ENCODE peak calls at places on chromosomes 13 and 19, in ten cellular contexts. R is left ventricle myocardium inferior, F is ovary, Q is ascending aorta, O is epithelial cell of prostate, D is HepG2, H is A549, S is neural progenitor cell, W is mesenchymal stem cell, U is gastrocnemius medialis. N is an unnamed sample.

GRCh38 chr13:79987323-79987722 is 353.6 kb downstream of the SPRY2 start:
- DNase-seq in R (no peak), F (no peak), Q (no peak), O (peak; percentile 78), D (no peak), H (no peak), S (no peak), W (no peak), U (no peak), N (no peak)

GRCh38 chr19:33235269-33235995 is 9.8 kb upstream of the SLC7A10 start:
- DNase-seq in R (peak; percentile 81), F (peak; percentile 79), Q (no peak), O (no peak), D (peak; percentile 78), H (peak; percentile 88), S (peak; percentile 92), W (peak; percentile 69), U (peak; percentile 63), N (peak; percentile 83)

GRCh38 chr19:30240904-30241695 is 131.1 kb upstream of the ZNF536 start:
- DNase-seq in R (no peak), F (no peak), Q (no peak), O (no peak), D (no peak), H (no peak), S (no peak), W (no peak), U (no peak), N (no peak)

GRCh38 chr19:13882841-13883240 is 5.9 kb downstream of the NANOS3 start:
- DNase-seq in R (no peak), F (no peak), Q (no peak), O (no peak), D (no peak), H (no peak), S (no peak), W (no peak), U (no peak), N (no peak)

GRCh38 chr19:51020988-51021651 is 1.6 kb upstream of the KLK10 start:
- DNase-seq in R (no peak), F (no peak), Q (no peak), O (no peak), D (peak; percentile 40), H (peak; percentile 70), S (peak; percentile 74), W (peak; percentile 47), U (no peak), N (no peak)

GRCh38 chr19:11821474-11821873 is 7.4 kb downstream of the ZNF440 start:
- DNase-seq in R (no peak), F (no peak), Q (no peak), O (no peak), D (no peak), H (no peak), S (no peak), W (no peak), U (no peak), N (no peak)

GRCh38 chr13:80946008-80946802 is 605.3 kb upstream of the SPRY2 start:
- DNase-seq in R (no peak), F (no peak), Q (no peak), O (no peak), D (no peak), H (no peak), S (no peak), W (no peak), U (no peak), N (no peak)

GRCh38 chr13:68888832-68889231 is 1218.8 kb upstream of the ATXN8OS start:
- DNase-seq in R (no peak), F (no peak), Q (no peak), O (no peak), D (no peak), H (no peak), S (no peak), W (no peak), U (no peak), N (no peak)

GRCh38 chr19:56971230-56971629 is 130.7 kb upstream of the PEG3 start:
- DNase-seq in R (no peak), F (no peak), Q (no peak), O (no peak), D (no peak), H (no peak), S (no peak), W (no peak), U (no peak), N (no peak)

GRCh38 chr13:75079226-75079625 is 402.7 kb downstream of the TBC1D4 start:
- DNase-seq in R (no peak), F (no peak), Q (no peak), O (no peak), D (no peak), H (no peak), S (no peak), W (peak; percentile 34), U (no peak), N (no peak)

GRCh38 chr19:46210634-46211033 is 18.9 kb upstream of the IGFL1 start:
- DNase-seq in R (no peak), F (no peak), Q (no peak), O (no peak), D (no peak), H (no peak), S (no peak), W (no peak), U (no peak), N (no peak)

GRCh38 chr19:40424637-40425449 is 949 bp downstream of the SERTAD1 start:
- DNase-seq in R (no peak), F (no peak), Q (no peak), O (no peak), D (no peak), H (no peak), S (peak; percentile 50), W (peak; percentile 41), U (no peak), N (no peak)

GRCh38 chr13:27022571-27023311 is 148.9 kb downstream of the USP12 start:
- DNase-seq in R (no peak), F (no peak), Q (no peak), O (no peak), D (peak; percentile 90), H (peak; percentile 88), S (no peak), W (peak; percentile 91), U (no peak), N (no peak)

GRCh38 chr13:34176636-34177035 is 358.7 kb downstream of the RFC3 start:
- DNase-seq in R (no peak), F (no peak), Q (no peak), O (no peak), D (no peak), H (no peak), S (no peak), W (no peak), U (no peak), N (no peak)

DNA sequence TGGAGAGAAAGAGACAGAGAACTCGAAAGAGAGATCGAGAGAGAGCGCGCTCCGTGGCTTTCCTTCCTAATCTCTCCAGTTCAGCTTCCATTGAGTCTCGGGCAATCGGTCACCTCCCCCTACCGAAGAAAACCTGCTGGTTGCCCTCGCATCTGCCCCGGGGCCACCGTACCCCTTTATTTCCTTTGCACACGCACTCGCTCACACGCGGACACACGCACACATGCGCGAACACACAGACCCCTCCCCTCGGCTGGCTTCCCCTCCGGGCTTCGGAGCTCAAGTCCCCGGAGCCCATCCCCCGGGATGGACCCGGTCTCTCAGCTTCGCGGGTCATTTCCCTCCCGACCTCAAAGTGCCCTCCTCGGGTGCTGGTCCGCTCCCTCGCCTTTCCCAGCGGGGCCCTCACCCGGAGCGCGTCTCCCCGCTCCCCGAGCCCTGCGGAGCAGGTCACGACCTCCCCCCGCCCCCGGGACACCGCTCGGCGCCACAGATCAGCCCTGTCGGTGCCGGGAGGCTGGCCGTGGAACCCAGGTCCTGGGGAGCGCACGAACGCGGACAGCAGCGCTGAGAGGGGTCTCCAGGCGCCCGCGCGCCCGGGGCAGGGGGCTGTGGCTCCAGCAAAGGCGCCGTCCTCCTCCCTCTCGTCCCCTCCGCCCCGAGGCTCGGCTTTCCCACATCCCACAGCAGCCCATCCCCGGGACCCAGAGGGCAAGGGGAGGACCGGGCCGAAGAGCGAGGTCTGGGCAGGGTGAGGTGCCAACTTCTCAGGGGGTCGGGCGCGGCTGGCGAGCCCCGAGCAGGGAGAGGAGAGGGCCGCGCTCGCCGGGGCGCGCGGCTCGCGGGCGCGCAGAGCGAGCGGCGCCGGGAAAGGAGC is 1.8 kb downstream of the DACH1 start:
- DNase-seq in R (peak; percentile 32), F (peak; percentile 29), Q (no peak), O (no peak), D (no peak), H (no peak), S (peak; percentile 68), W (peak; percentile 34), U (no peak), N (no peak)
- H3K27ac ChIP-seq in R (peak overlapping the region; percentile 85), F (no peak overlapping the region), Q (no peak overlapping the region), O (no peak overlapping the region), D (no peak overlapping the region), H (no peak overlapping the region), S (peak overlapping the region; percentile 42), W (no peak overlapping the region), U (peak overlapping the region; percentile 65), N (no peak overlapping the region)

GRCh38 chr19:6056282-6056741 is 54.0 kb downstream of the RFX2 start:
- DNase-seq in R (no peak), F (no peak), Q (no peak), O (no peak), D (peak; percentile 56), H (peak; percentile 32), S (no peak), W (no peak), U (no peak), N (no peak)
- H3K27ac ChIP-seq in R (peak overlapping the region; percentile 95), F (peak overlapping the region; percentile 72), Q (peak overlapping the region; percentile 96), O (peak overlapping the region; percentile 86), D (peak overlapping the region; percentile 29), H (peak overlapping the region; percentile 75), S (no peak overlapping the region), W (no peak overlapping the region), U (peak overlapping the region; percentile 82), N (peak overlapping the region; percentile 83)

DNA sequence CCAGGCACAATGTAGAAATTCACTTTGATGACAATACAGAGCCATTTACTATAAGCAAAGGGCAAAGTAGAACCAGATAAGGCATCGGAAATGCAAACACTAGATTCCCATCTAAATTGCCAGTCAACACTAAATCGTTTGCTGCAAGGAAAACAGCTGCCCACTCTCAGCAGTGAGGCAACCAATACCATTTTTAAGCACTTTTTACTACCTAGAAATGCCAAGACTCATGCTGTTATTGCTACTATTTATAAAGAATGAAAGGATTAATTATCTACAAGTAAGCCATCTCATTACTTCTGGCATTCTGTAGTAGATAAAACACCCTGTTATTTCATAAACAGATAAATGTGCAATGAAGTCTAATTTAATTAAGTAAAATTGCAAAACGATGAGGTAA is 422.0 kb downstream of the FGF14 start:
- DNase-seq in R (no peak), F (no peak), Q (no peak), O (no peak), D (no peak), H (no peak), S (no peak), W (no peak), U (no peak), N (no peak)
- H3K27ac ChIP-seq in R (no peak overlapping the region), F (no peak overlapping the region), Q (no peak overlapping the region), O (no peak overlapping the region), D (no peak overlapping the region), H (no peak overlapping the region), S (no peak overlapping the region), W (no peak overlapping the region), U (no peak overlapping the region), N (no peak overlapping the region)

DNA sequence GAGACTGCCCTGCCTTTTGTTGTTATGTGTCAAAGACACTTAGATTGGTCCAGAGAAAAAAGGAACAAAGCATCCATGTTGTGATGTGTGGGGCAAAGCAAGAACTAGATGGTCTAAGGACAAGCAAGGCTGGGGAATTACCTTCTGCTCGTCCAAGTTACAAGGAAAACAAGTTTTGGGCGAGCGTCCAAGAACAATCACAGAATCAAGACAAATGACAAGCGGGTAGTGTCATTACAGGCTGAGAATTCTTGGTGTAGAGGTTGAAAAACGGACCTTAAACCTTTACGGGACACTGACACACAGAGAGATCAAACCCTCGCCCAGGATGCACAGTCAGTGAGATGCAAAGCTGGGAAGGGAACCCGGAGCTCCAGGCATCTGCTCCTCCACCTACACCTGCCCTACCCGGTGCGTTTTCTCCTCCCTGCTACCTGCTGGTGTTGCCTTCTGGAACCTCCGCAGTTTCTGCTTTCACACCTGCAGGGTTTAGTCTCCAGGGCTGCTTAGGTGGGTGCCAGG is 525 bp upstream of the ZNF324B start:
- DNase-seq in R (no peak), F (no peak), Q (no peak), O (no peak), D (no peak), H (no peak), S (no peak), W (no peak), U (no peak), N (no peak)
- H3K27ac ChIP-seq in R (no peak overlapping the region), F (no peak overlapping the region), Q (no peak overlapping the region), O (no peak overlapping the region), D (no peak overlapping the region), H (peak overlapping the region; percentile 45), S (no peak overlapping the region), W (no peak overlapping the region), U (no peak overlapping the region), N (peak overlapping the region; percentile 68)